ENCODE peak calls at places on chromosomes 5 and 9, in four cellular contexts. One of them, this sample, is unnamed.

GRCh38 chr5:72499730-72500129 is 7.5 kb downstream of the ZNF366 start:
- DNase-seq in A673: no peak
- DNase-seq in CD4-positive, alpha-beta T cell: no peak
- DNase-seq in heart right ventricle: peak
- DNase-seq in this sample: no peak

GRCh38 chr9:89048611-89049010 is 57.3 kb downstream of the S1PR3 start:
- DNase-seq in heart right ventricle: no peak
- DNase-seq in CD4-positive, alpha-beta T cell: no peak
- DNase-seq in A673: peak
- DNase-seq in this sample: no peak

GRCh38 chr5:180126716-180127681 is 55.4 kb upstream of the RNF130 start:
- DNase-seq in A673: peak
- DNase-seq in CD4-positive, alpha-beta T cell: no peak
- DNase-seq in heart right ventricle: no peak
- DNase-seq in this sample: peak

GRCh38 chr9:119289740-119290139 is 79.5 kb downstream of the BRINP1 start:
- DNase-seq in CD4-positive, alpha-beta T cell: no peak
- DNase-seq in A673: peak
- DNase-seq in heart right ventricle: peak
- DNase-seq in this sample: no peak

GRCh38 chr5:180802325-180803180 is at the start of gene MGAT1:
- DNase-seq in A673: peak
- DNase-seq in CD4-positive, alpha-beta T cell: peak
- DNase-seq in heart right ventricle: peak
- DNase-seq in this sample: peak

GRCh38 chr5:78345485-78345884 is 14.9 kb upstream of the SCAMP1 start:
- DNase-seq in heart right ventricle: peak
- DNase-seq in A673: no peak
- DNase-seq in CD4-positive, alpha-beta T cell: no peak
- DNase-seq in this sample: no peak

GRCh38 chr9:137691648-137692357 is 73.0 kb downstream of the EHMT1 start:
- DNase-seq in A673: no peak
- DNase-seq in heart right ventricle: no peak
- DNase-seq in CD4-positive, alpha-beta T cell: no peak
- DNase-seq in this sample: peak

GRCh38 chr5:115098041-115098702 is 71.5 kb downstream of the TRIM36 start:
- DNase-seq in CD4-positive, alpha-beta T cell: no peak
- DNase-seq in heart right ventricle: no peak
- DNase-seq in A673: peak
- DNase-seq in this sample: no peak

GRCh38 chr9:132752877-132753592 is 82.8 kb downstream of the GTF3C4 start:
- DNase-seq in CD4-positive, alpha-beta T cell: no peak
- DNase-seq in heart right ventricle: no peak
- DNase-seq in A673: no peak
- DNase-seq in this sample: no peak

GRCh38 chr9:120904061-120904998 is 22.3 kb downstream of the TRAF1 start:
- DNase-seq in heart right ventricle: no peak
- DNase-seq in A673: no peak
- DNase-seq in CD4-positive, alpha-beta T cell: peak
- DNase-seq in this sample: no peak

GRCh38 chr5:176740131-176740701 is 70.1 kb upstream of the UNC5A start:
- DNase-seq in heart right ventricle: no peak
- DNase-seq in A673: no peak
- DNase-seq in CD4-positive, alpha-beta T cell: no peak
- DNase-seq in this sample: no peak

GRCh38 chr9:9913276-9913832 is 699.4 kb downstream of the PTPRD start:
- DNase-seq in heart right ventricle: no peak
- DNase-seq in A673: no peak
- DNase-seq in CD4-positive, alpha-beta T cell: no peak
- DNase-seq in this sample: no peak

GRCh38 chr9:119556129-119556875 is 187.1 kb upstream of the BRINP1 start:
- DNase-seq in A673: peak
- DNase-seq in heart right ventricle: peak
- DNase-seq in CD4-positive, alpha-beta T cell: no peak
- DNase-seq in this sample: peak

GRCh38 chr9:133967024-133967741 is 24.9 kb downstream of the VAV2 start:
- DNase-seq in heart right ventricle: no peak
- DNase-seq in A673: no peak
- DNase-seq in CD4-positive, alpha-beta T cell: no peak
- DNase-seq in this sample: no peak

GRCh38 chr5:89036166-89036565 is 153.2 kb upstream of the MEF2C start:
- DNase-seq in heart right ventricle: no peak
- DNase-seq in CD4-positive, alpha-beta T cell: no peak
- DNase-seq in A673: no peak
- DNase-seq in this sample: no peak

GRCh38 chr5:39794511-39794910 is 369.7 kb upstream of the DAB2 start:
- DNase-seq in heart right ventricle: peak
- DNase-seq in CD4-positive, alpha-beta T cell: no peak
- DNase-seq in A673: peak
- DNase-seq in this sample: no peak

GRCh38 chr5:172715931-172716682 is 54.9 kb downstream of the DUSP1 start:
- DNase-seq in A673: no peak
- DNase-seq in CD4-positive, alpha-beta T cell: no peak
- DNase-seq in heart right ventricle: no peak
- DNase-seq in this sample: no peak
- H3K27ac ChIP-seq in A673: no peak
- H3K27ac ChIP-seq in CD4-positive, alpha-beta T cell: no peak
- H3K27ac ChIP-seq in heart right ventricle: peak
- H3K27ac ChIP-seq in this sample: no peak

DNA sequence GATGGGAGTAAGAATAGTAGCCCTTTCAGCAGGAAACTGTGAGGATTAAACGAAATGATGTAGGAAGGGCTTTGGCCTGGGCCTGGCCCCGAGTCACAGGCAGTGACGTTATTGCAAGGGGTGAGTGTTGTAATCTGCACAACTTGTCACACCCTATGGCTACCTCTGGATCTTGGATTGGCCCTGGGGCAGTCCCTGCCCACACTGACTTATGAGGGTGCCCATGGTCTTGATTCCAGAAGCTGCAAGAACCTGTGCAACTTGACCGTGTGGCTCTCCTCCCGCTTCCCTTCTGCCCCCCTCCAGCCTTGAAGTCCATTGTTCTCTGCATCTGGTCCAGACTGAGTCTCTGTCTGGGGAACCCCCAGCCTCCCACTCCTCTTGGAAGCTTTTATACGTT is 771 bp upstream of the PCDH12 start:
- DNase-seq in CD4-positive, alpha-beta T cell: no peak
- DNase-seq in A673: no peak
- DNase-seq in heart right ventricle: peak
- DNase-seq in this sample: no peak
- H3K27ac ChIP-seq in CD4-positive, alpha-beta T cell: no peak
- H3K27ac ChIP-seq in A673: no peak
- H3K27ac ChIP-seq in heart right ventricle: peak
- H3K27ac ChIP-seq in this sample: no peak

DNA sequence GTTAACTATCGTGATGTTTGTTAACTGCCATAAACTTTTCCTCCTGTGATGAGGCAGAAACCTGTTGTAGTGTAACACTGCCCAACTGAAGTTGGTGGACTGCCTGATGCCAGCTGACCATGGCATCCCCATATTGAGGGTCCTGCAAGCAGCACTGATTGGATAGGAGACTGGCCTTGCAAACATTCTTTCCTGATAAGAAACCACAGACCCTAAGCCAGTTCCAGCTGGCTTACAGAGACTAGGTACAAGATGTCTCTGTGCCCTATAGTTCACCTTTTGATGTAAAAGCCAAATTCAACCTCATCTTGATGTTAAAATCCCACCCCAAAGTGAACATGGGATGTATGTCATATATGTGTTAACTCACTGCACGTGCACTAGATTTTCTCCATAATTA is 566.4 kb downstream of the CCDC171 start:
- DNase-seq in A673: no peak
- DNase-seq in CD4-positive, alpha-beta T cell: no peak
- DNase-seq in heart right ventricle: no peak
- DNase-seq in this sample: no peak
- H3K27ac ChIP-seq in A673: no peak
- H3K27ac ChIP-seq in CD4-positive, alpha-beta T cell: no peak
- H3K27ac ChIP-seq in heart right ventricle: no peak
- H3K27ac ChIP-seq in this sample: no peak

GRCh38 chr5:148913493-148913892 is 87.1 kb downstream of the ADRB2 start:
- DNase-seq in A673: no peak
- DNase-seq in heart right ventricle: no peak
- DNase-seq in CD4-positive, alpha-beta T cell: no peak
- DNase-seq in this sample: no peak

GRCh38 chr5:148912146-148912545 is 85.7 kb downstream of the ADRB2 start:
- DNase-seq in heart right ventricle: no peak
- DNase-seq in CD4-positive, alpha-beta T cell: no peak
- DNase-seq in A673: no peak
- DNase-seq in this sample: no peak

GRCh38 chr5:148912714-148913398 is 86.4 kb downstream of the ADRB2 start:
- DNase-seq in CD4-positive, alpha-beta T cell: no peak
- DNase-seq in heart right ventricle: no peak
- DNase-seq in A673: peak
- DNase-seq in this sample: no peak

GRCh38 chr5:148915224-148915803 is 88.9 kb downstream of the ADRB2 start:
- DNase-seq in CD4-positive, alpha-beta T cell: no peak
- DNase-seq in A673: no peak
- DNase-seq in heart right ventricle: no peak
- DNase-seq in this sample: no peak

GRCh38 chr5:148913985-148914421 is 87.6 kb downstream of the ADRB2 start:
- DNase-seq in CD4-positive, alpha-beta T cell: no peak
- DNase-seq in heart right ventricle: no peak
- DNase-seq in A673: peak
- DNase-seq in this sample: no peak
- H3K27ac ChIP-seq in CD4-positive, alpha-beta T cell: no peak
- H3K27ac ChIP-seq in heart right ventricle: no peak
- H3K27ac ChIP-seq in A673: no peak
- H3K27ac ChIP-seq in this sample: peak

GRCh38 chr9:23766613-23767012 is 59.4 kb downstream of the ELAVL2 start:
- DNase-seq in heart right ventricle: no peak
- DNase-seq in A673: no peak
- DNase-seq in CD4-positive, alpha-beta T cell: no peak
- DNase-seq in this sample: no peak
- H3K27ac ChIP-seq in heart right ventricle: no peak
- H3K27ac ChIP-seq in A673: no peak
- H3K27ac ChIP-seq in CD4-positive, alpha-beta T cell: no peak
- H3K27ac ChIP-seq in this sample: no peak

GRCh38 chr9:110152704-110153374 is 55.1 kb downstream of the C9orf152 start:
- DNase-seq in heart right ventricle: no peak
- DNase-seq in CD4-positive, alpha-beta T cell: no peak
- DNase-seq in A673: peak
- DNase-seq in this sample: no peak
- H3K27ac ChIP-seq in heart right ventricle: peak
- H3K27ac ChIP-seq in CD4-positive, alpha-beta T cell: no peak
- H3K27ac ChIP-seq in A673: no peak
- H3K27ac ChIP-seq in this sample: no peak

DNA sequence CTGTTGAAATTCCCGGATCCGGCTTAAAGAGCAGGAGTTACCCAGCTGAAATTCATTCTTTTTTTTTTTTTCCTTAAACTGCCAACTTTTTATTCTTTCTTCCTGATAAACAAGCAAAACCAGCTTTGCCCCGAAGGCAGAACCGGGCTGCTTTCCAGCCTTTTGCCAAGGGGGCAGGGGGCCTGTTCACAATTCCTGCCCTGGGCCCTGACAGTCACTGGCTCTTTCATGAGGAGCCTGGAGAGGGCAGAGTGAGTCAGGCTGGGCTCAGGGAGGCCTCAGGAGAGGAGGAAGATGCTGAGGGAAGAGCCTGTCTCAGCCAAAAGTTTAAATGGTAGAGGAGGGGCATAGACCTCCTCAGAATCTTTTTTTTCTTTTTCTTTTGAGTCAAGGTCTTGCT is 4.8 kb downstream of the GLIPR2 start:
- DNase-seq in heart right ventricle: no peak
- DNase-seq in A673: no peak
- DNase-seq in CD4-positive, alpha-beta T cell: no peak
- DNase-seq in this sample: no peak
- H3K27ac ChIP-seq in heart right ventricle: peak
- H3K27ac ChIP-seq in A673: no peak
- H3K27ac ChIP-seq in CD4-positive, alpha-beta T cell: no peak
- H3K27ac ChIP-seq in this sample: no peak